ENCODE peak calls at places on chromosomes 16 and 17, in eight cellular contexts. V, U, Y, M, C, K, A and E are unnamed samples.

GRCh38 chr17:17823433-17824118 is 13.2 kb downstream of the SREBF1 start:
- DNase-seq in V (peak; percentile 86), U (peak; percentile 96), Y (peak; percentile 83), M (peak; percentile 46), C (peak; percentile 89), K (peak; percentile 98), A (peak; percentile 73), E (peak; percentile 89)

GRCh38 chr16:67181346-67181745 is 2.4 kb downstream of the MATCAP1 start:
- DNase-seq in V (no peak), U (no peak), Y (no peak), M (peak; percentile 69), C (no peak), K (no peak), A (no peak), E (no peak)

GRCh38 chr17:80981062-80981902 is 10.4 kb upstream of the CHMP6 start:
- DNase-seq in V (no peak), U (peak; percentile 59), Y (no peak), M (no peak), C (no peak), K (peak; percentile 92), A (no peak), E (no peak)

GRCh38 chr17:73646409-73647305 is 2.4 kb upstream of the SDK2 start:
- DNase-seq in V (no peak), U (peak; percentile 63), Y (no peak), M (no peak), C (peak; percentile 13), K (peak; percentile 86), A (no peak), E (no peak)

GRCh38 chr17:8896641-8897635 is 29.5 kb upstream of the PIK3R6 start:
- DNase-seq in V (no peak), U (no peak), Y (no peak), M (no peak), C (peak; percentile 11), K (peak; percentile 46), A (no peak), E (no peak)

GRCh38 chr17:29549169-29549935 is 17.5 kb downstream of the ABHD15 start:
- DNase-seq in V (no peak), U (no peak), Y (no peak), M (no peak), C (no peak), K (peak; percentile 21), A (no peak), E (no peak)

GRCh38 chr16:74564451-74564984 is 42.4 kb downstream of the GLG1 start:
- DNase-seq in V (no peak), U (no peak), Y (no peak), M (no peak), C (no peak), K (no peak), A (no peak), E (no peak)

GRCh38 chr16:84616515-84616914 is 1.4 kb downstream of the COTL1 start:
- DNase-seq in V (no peak), U (no peak), Y (no peak), M (no peak), C (no peak), K (no peak), A (no peak), E (no peak)

GRCh38 chr17:15119928-15120327 is 145.2 kb downstream of the PMP22 start:
- DNase-seq in V (no peak), U (peak; percentile 32), Y (no peak), M (no peak), C (no peak), K (peak; percentile 39), A (no peak), E (no peak)

GRCh38 chr17:73719588-73720071 is 75.4 kb upstream of the SDK2 start:
- DNase-seq in V (peak; percentile 43), U (peak; percentile 79), Y (no peak), M (no peak), C (no peak), K (peak; percentile 61), A (no peak), E (peak; percentile 70)

GRCh38 chr17:30389755-30390300 is 11.1 kb downstream of the CPD start:
- DNase-seq in V (no peak), U (no peak), Y (no peak), M (no peak), C (no peak), K (no peak), A (no peak), E (no peak)

GRCh38 chr17:27797390-27798091 is 2.8 kb downstream of the NOS2 start:
- DNase-seq in V (no peak), U (no peak), Y (no peak), M (no peak), C (no peak), K (no peak), A (no peak), E (no peak)

GRCh38 chr16:77788196-77789084 is at the start of gene VAT1L:
- DNase-seq in V (peak; percentile 19), U (peak; percentile 52), Y (no peak), M (peak; percentile 46), C (no peak), K (peak; percentile 89), A (no peak), E (peak; percentile 82)

GRCh38 chr17:69669441-69670178 is 255.1 kb downstream of the MAP2K6 start:
- DNase-seq in V (no peak), U (no peak), Y (no peak), M (no peak), C (no peak), K (no peak), A (no peak), E (no peak)

GRCh38 chr16:72972878-72973571 is 74.9 kb downstream of the ZFHX3 start:
- DNase-seq in V (no peak), U (no peak), Y (no peak), M (no peak), C (no peak), K (no peak), A (no peak), E (no peak)

GRCh38 chr17:73901661-73902415 is 257.6 kb upstream of the SDK2 start:
- DNase-seq in V (peak; percentile 57), U (peak; percentile 40), Y (peak; percentile 61), M (no peak), C (peak; percentile 65), K (peak; percentile 92), A (no peak), E (peak; percentile 33)

GRCh38 chr17:35006961-35007360 is 26.6 kb downstream of the LIG3 start:
- DNase-seq in V (no peak), U (no peak), Y (no peak), M (no peak), C (no peak), K (no peak), A (no peak), E (peak; percentile 32)
- H3K36me3 ChIP-seq in V (peaks cover 64% of the 10 kb centered on the region), U (peaks cover 18% of the 10 kb centered on the region), Y (peaks cover 43% of the 10 kb centered on the region), M (peaks cover 27% of the 10 kb centered on the region), C (peaks cover 96% of the 10 kb centered on the region), K (peaks cover 79% of the 10 kb centered on the region), A (peaks cover 41% of the 10 kb centered on the region), E (no peaks in the 10 kb centered on the region)

DNA sequence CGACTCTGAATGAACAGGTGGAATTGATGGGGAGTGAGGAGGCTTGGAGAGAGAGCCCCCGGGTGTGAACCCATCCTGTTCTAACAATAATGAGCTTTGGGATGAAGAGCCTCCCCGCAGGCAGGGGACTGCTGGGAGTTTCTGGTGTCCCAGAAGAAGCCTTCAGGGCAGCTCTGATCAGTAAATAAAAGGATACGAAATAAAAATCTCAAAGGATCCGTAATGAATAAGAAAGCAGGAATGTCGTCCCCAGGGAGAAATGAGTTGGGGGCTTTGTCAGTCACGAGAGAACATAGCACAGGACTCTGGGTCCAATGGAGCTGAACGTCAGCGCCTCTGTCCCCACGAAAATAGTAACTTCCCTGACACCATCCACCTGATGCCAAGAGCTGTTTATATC is 113.4 kb downstream of the PITPNC1 start:
- DNase-seq in V (no peak), U (no peak), Y (no peak), M (peak; percentile 40), C (no peak), K (peak; percentile 58), A (no peak), E (no peak)
- H3K27ac ChIP-seq in V (peak overlapping the region; percentile 89), U (no peak overlapping the region), Y (peak overlapping the region; percentile 86), M (peak overlapping the region; percentile 94), C (peak overlapping the region; percentile 50), K (peak overlapping the region; percentile 61), A (no peak overlapping the region), E (peak overlapping the region; percentile 65)

GRCh38 chr17:58079300-58080033 is 3.8 kb upstream of the DYNLL2 start:
- DNase-seq in V (no peak), U (no peak), Y (peak; percentile 14), M (no peak), C (no peak), K (peak; percentile 35), A (no peak), E (no peak)

GRCh38 chr17:58082870-58083490 is at the start of gene DYNLL2:
- DNase-seq in V (peak; percentile 95), U (peak; percentile 98), Y (peak; percentile 94), M (peak; percentile 84), C (peak; percentile 94), K (peak; percentile 100), A (peak; percentile 81), E (peak; percentile 93)

GRCh38 chr17:58082341-58082869 is 814 bp upstream of the DYNLL2 start:
- DNase-seq in V (no peak), U (no peak), Y (no peak), M (no peak), C (no peak), K (no peak), A (no peak), E (no peak)

GRCh38 chr17:58083491-58084316 is 485 bp downstream of the DYNLL2 start:
- DNase-seq in V (peak; percentile 76), U (peak; percentile 69), Y (peak; percentile 69), M (peak; percentile 9), C (peak; percentile 64), K (peak; percentile 72), A (peak; percentile 55), E (peak; percentile 51)

DNA sequence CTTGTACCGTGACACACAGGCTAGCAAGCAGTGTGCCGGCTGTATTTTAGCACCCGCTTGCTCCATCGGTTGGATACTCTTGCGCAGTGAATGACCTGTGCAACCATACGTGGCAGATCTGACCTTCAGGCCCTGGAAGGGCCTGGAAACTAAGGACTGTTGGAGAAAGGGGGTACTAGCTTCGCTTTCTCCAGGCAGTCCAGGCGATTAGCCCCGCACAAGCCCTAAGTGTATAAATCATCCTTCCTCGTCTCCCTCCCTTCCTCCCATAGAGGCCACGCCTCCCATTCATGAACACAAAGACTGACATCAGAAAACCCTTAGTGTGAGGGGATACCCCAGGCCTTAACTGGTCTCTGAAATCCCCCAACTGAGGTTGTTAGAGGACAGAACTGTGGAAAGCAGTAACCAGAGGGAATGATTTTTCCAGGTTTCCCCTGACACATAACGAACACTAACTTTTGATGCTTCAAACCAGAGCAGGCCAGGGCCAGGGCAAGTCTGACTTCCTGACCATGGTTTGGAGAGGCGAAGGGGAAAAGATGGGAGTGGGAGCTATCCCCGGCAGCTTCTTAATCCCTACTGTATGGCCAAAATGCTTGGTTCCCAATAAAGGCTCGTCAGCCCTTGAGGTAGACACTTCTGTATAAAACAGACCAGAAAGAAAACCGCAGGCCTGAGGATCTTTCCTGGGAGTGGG is 1.4 kb upstream of the DYNLL2 start:
- DNase-seq in V (no peak), U (no peak), Y (peak; percentile 18), M (no peak), C (no peak), K (peak; percentile 59), A (no peak), E (no peak)
- H3K4me3 ChIP-seq in V (no peak overlapping the region), U (no peak overlapping the region), Y (no peak overlapping the region), M (no peak overlapping the region), C (no peak overlapping the region), K (no peak overlapping the region), A (no peak overlapping the region), E (no peak overlapping the region)

DNA sequence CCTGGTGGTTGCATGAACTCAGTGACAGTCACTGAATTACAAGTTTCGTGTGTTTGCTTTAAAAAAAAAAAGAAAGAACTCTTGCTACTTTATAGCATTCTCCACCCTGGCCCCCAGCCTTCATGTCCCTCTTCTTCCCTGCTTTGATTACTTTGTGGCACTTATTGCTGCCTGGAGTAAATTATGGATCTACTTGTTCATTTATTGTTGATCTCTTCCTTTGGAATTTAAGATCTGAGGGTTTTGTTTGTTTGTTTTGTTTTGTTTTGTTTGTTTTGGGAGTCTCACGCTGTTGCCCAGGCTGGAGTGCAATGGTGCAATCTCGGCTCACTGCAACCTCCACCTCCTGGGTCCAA is 126.5 kb downstream of the ABCC6 start:
- DNase-seq in V (no peak), U (no peak), Y (no peak), M (no peak), C (no peak), K (no peak), A (no peak), E (no peak)
- H3K36me3 ChIP-seq in V (peaks cover 33% of the 10 kb centered on the region), U (peaks cover 6% of the 10 kb centered on the region), Y (peaks cover 8% of the 10 kb centered on the region), M (peaks cover 14% of the 10 kb centered on the region), C (peaks cover 69% of the 10 kb centered on the region), K (peaks cover 20% of the 10 kb centered on the region), A (peaks cover 45% of the 10 kb centered on the region), E (no peaks in the 10 kb centered on the region)